ENCODE peak calls at places on chromosomes 5 and 9, in seven cellular contexts. Y is IMR-90, M is H9, A is trophoblast cell, V is mesenchymal stem cell, J is mesendoderm, N is H1. W is an unnamed sample.

GRCh38 chr5:56610093-56610698 is 205.2 kb upstream of the MAP3K1 start:
- DNase-seq in Y (no peak), M (no peak), A (no peak), V (no peak), J (peak; percentile 53), N (no peak), W (no peak)

GRCh38 chr5:172707285-172708182 is 63.5 kb downstream of the DUSP1 start:
- DNase-seq in Y (peak; percentile 76), M (peak; percentile 81), A (peak; percentile 55), V (peak; percentile 81), J (peak; percentile 81), N (no peak), W (no peak)

GRCh38 chr5:157740211-157740610 is 3.3 kb upstream of the LSM11 start:
- DNase-seq in Y (no peak), M (peak; percentile 57), A (peak; percentile 19), V (peak; percentile 16), J (peak; percentile 71), N (no peak), W (no peak)

GRCh38 chr9:73549991-73550390 is 398.3 kb downstream of the ANXA1 start:
- DNase-seq in Y (no peak), M (no peak), A (no peak), V (no peak), J (no peak), N (no peak), W (no peak)

GRCh38 chr5:88684136-88684500 is 198.9 kb downstream of the MEF2C start:
- DNase-seq in Y (no peak), M (no peak), A (no peak), V (no peak), J (no peak), N (no peak), W (no peak)

GRCh38 chr9:82560457-82560904 is 502.5 kb downstream of the RASEF start:
- DNase-seq in Y (no peak), M (no peak), A (no peak), V (no peak), J (no peak), N (no peak), W (no peak)

GRCh38 chr9:5953743-5954707 is 61.4 kb downstream of the RANBP6 start:
- DNase-seq in Y (peak; percentile 25), M (no peak), A (peak; percentile 11), V (no peak), J (no peak), N (no peak), W (no peak)

GRCh38 chr9:100473271-100474081 is 527 bp downstream of the TMEFF1 start:
- DNase-seq in Y (peak; percentile 29), M (peak; percentile 52), A (peak; percentile 9), V (peak; percentile 43), J (peak; percentile 74), N (no peak), W (peak; percentile 46)

GRCh38 chr9:83034026-83034425 is 28.9 kb downstream of the RASEF start:
- DNase-seq in Y (peak; percentile 62), M (no peak), A (no peak), V (peak; percentile 32), J (no peak), N (no peak), W (no peak)

DNA sequence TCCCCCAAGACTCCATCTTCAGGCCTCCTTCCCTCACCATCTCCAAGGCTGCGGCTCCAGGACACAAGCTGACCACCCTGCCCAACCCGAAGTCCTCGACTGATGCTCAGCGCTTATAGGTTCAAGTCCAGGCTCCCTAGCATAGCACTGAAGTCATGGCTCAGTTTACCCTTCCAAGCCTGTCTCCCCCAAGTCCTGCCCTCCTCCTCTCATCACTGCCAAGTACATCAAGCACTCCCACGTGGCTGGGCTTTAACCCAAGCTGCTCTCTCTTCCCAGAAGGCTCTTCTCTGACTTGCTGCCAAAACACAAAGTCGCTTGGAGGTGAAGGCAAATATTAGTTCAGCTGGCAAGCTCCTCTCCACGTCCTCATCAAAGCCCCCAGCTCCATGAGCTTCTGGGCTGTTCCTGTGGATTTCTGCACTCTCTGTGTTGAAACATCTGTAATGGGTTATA is 22.1 kb upstream of the MARCHF6 start:
- DNase-seq in Y (peak; percentile 82), M (no peak), A (no peak), V (no peak), J (no peak), N (no peak), W (no peak)
- H3K9ac ChIP-seq in Y (no peak overlapping the region), M (no peak overlapping the region), A (no peak overlapping the region), V (no peak overlapping the region), J (no peak overlapping the region), N (no peak overlapping the region), W (no peak overlapping the region)

GRCh38 chr9:89902450-89902849 is 297.6 kb downstream of the GADD45G start:
- DNase-seq in Y (peak; percentile 45), M (peak; percentile 14), A (no peak), V (peak; percentile 78), J (no peak), N (no peak), W (no peak)
- H3K18ac ChIP-seq in Y (no peak overlapping the region), M (no peak overlapping the region), A (no peak overlapping the region), V (no peak overlapping the region), J (no peak overlapping the region), N (no peak overlapping the region), W (no peak overlapping the region)

DNA sequence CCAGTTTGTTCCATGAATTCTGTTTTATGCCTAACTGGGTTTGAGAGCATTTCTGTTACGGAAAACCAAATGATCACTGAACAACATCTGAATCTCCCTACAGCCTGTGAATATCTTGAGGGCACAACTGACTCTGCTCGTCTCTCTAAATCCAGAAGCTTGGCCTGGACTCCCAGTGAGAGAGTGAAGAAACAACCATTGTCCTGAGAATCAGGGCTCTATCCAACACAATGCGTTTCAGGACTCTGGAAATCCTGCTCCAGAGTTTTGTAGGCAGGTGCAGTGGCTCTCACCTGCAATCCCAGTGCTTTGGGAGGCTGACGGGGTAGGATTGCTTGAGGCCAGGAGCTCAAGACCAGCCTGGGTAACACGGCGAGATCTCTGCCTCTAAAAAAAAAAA is 7.8 kb upstream of the MVB12B start:
- DNase-seq in Y (no peak), M (no peak), A (no peak), V (no peak), J (no peak), N (no peak), W (no peak)
- H3K9ac ChIP-seq in Y (no peak overlapping the region), M (no peak overlapping the region), A (no peak overlapping the region), V (no peak overlapping the region), J (no peak overlapping the region), N (no peak overlapping the region), W (no peak overlapping the region)

DNA sequence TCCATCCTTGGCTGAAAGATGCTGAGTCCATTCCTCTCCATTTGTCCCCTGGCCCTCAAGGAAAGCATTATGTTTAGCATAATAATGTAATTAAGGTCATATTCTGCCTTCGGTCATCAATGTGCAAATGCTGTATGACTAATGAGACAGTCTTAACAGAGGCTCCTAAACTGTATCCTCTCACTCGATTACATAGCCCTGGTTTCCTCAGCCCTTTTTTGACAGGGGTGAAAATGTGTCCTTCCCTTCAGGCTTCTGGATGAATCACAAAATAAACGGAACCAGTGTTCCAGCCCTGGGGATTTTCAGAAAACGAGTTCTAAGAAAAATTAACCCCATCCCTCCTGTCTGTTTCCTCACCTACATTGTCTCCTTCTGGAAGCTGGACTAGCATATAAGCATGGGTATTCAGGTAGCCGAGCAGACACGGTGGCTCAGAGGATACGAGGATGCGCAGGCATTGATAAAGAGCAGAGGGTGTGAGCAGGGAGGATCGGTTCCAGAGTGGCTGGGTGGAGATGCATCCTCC is 742.8 kb downstream of the TLR4 start:
- DNase-seq in Y (no peak), M (no peak), A (no peak), V (no peak), J (no peak), N (no peak), W (no peak)
- H3K18ac ChIP-seq in Y (no peak overlapping the region), M (no peak overlapping the region), A (no peak overlapping the region), V (no peak overlapping the region), J (no peak overlapping the region), N (no peak overlapping the region), W (no peak overlapping the region)

DNA sequence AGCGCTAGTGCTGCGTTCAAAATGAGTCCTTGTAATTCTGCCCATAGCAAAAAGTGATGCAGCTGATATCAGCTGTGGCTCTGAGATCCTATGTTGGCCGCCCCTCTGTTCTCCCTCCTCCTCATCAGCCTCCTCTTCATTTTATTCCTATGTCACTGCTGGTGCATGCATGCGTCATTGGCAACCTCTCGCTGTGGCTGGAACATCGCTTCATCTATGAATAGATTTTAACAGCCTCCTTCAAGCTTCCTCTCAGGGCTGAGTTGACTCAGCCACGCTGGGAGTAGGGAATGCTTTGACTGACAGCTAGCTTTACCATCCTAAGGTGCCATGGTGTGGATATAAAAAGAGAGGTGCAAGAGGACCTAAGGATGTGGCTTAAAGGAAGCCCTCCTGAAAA is 303.5 kb downstream of the PLK2 start:
- DNase-seq in Y (peak; percentile 32), M (no peak), A (no peak), V (peak; percentile 12), J (no peak), N (no peak), W (no peak)
- H3K9ac ChIP-seq in Y (no peak overlapping the region), M (no peak overlapping the region), A (no peak overlapping the region), V (no peak overlapping the region), J (no peak overlapping the region), N (no peak overlapping the region), W (no peak overlapping the region)

DNA sequence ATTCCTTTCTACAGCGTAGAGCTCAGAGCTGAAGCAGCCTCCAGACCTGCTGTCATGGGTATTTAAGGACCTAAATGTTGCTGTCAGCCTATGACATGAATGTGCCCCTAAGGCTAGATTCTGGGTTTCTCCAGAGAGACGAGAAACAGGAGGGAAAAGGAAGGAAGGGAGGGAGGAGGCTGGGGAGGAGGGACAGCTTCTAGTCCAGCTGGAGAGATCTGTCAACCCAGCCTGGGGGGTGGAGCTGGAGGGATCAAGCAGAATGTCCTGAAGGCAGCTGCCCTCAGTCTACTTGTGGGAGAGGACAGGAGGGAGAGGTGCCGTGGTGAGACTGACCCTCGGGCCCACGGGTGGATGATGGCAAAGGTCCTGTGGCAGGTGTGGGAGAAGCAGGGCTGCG is 1.1 kb upstream of the DBH start:
- DNase-seq in Y (no peak), M (no peak), A (no peak), V (no peak), J (no peak), N (no peak), W (no peak)
- H3K18ac ChIP-seq in Y (no peak overlapping the region), M (no peak overlapping the region), A (no peak overlapping the region), V (no peak overlapping the region), J (no peak overlapping the region), N (peak overlapping the region; percentile 9), W (peak overlapping the region; percentile 9)

GRCh38 chr9:109471475-109471874 is 26.6 kb downstream of the PTPN3 start:
- DNase-seq in Y (no peak), M (no peak), A (no peak), V (no peak), J (no peak), N (no peak), W (no peak)

GRCh38 chr9:109468927-109469326 is 29.2 kb downstream of the PTPN3 start:
- DNase-seq in Y (no peak), M (no peak), A (peak; percentile 58), V (no peak), J (no peak), N (no peak), W (no peak)

GRCh38 chr9:109469646-109470358 is 28.3 kb downstream of the PTPN3 start:
- DNase-seq in Y (peak; percentile 80), M (peak; percentile 75), A (peak; percentile 76), V (peak; percentile 73), J (peak; percentile 78), N (peak; percentile 44), W (peak; percentile 55)

GRCh38 chr9:109466623-109467590 is 31.2 kb downstream of the PTPN3 start:
- DNase-seq in Y (peak; percentile 3), M (no peak), A (no peak), V (no peak), J (no peak), N (no peak), W (no peak)

GRCh38 chr9:109467936-109468335 is 30.2 kb downstream of the PTPN3 start:
- DNase-seq in Y (peak; percentile 28), M (no peak), A (no peak), V (no peak), J (no peak), N (no peak), W (no peak)
- H3K9ac ChIP-seq in Y (no peak overlapping the region), M (no peak overlapping the region), A (no peak overlapping the region), V (no peak overlapping the region), J (no peak overlapping the region), N (no peak overlapping the region), W (no peak overlapping the region)